ENCODE peak calls at places on chromosomes 1 and 21, in six cellular contexts. S is stimulated activated CD4-positive, alpha-beta T cell treated with anti-CD3 and anti-CD28 coated beads, Interleukin-4, amount 100 ng/mL, for 48 hours; A is MV-4-11; X is M059J; F is ACHN; P is GM23248. G is an unnamed sample.
A peak's percentile ranks its signal among the peaks of the same experiment; 100 is the strongest.

GRCh38 chr1:33454646-33455282 is 17.7 kb upstream of the ZSCAN20 start:
- DNase-seq in A (no peak), S (no peak), P (no peak), F (no peak), X (peak; percentile 87), G (no peak)

GRCh38 chr1:54904476-54905048 is 17.6 kb upstream of the DHCR24 start:
- DNase-seq in S (no peak), X (peak; percentile 68), A (no peak), P (peak; percentile 90), F (peak; percentile 97), G (peak; percentile 96)

GRCh38 chr1:210292276-210292851 is 36.3 kb upstream of the HHAT start:
- DNase-seq in A (no peak), P (peak; percentile 68), F (peak; percentile 70), X (peak; percentile 76), S (peak; percentile 40), G (peak; percentile 73)

GRCh38 chr21:46124083-46124925 is 26.4 kb downstream of the COL6A2 start:
- DNase-seq in A (no peak), F (no peak), P (no peak), S (no peak), X (no peak), G (no peak)

GRCh38 chr1:239067480-239067879 is 318.9 kb upstream of the CHRM3 start:
- DNase-seq in P (no peak), S (no peak), X (no peak), F (no peak), A (no peak), G (no peak)

GRCh38 chr1:207103892-207104373 is at the start of gene C4BPA:
- DNase-seq in X (peak; percentile 36), S (no peak), A (peak; percentile 51), F (no peak), P (no peak), G (no peak)

GRCh38 chr1:37575692-37576091 is 19.0 kb downstream of the DNALI1 start:
- DNase-seq in X (no peak), A (no peak), S (no peak), F (no peak), P (peak; percentile 70), G (peak; percentile 47)

GRCh38 chr1:199574949-199575348 is 452.6 kb upstream of the NR5A2 start:
- DNase-seq in X (no peak), A (no peak), P (no peak), S (no peak), F (no peak), G (no peak)

GRCh38 chr1:8878448-8879347 is at the start of gene ENO1:
- DNase-seq in F (peak; percentile 93), X (peak; percentile 93), P (peak; percentile 99), S (peak; percentile 96), A (peak; percentile 94), G (peak; percentile 96)

GRCh38 chr1:221783437-221783836 is 41.5 kb upstream of the DUSP10 start:
- DNase-seq in X (no peak), F (no peak), P (no peak), A (no peak), S (no peak), G (no peak)

GRCh38 chr1:183308719-183309118 is 109.5 kb downstream of the NMNAT2 start:
- DNase-seq in S (no peak), F (no peak), P (no peak), X (no peak), A (no peak), G (no peak)

GRCh38 chr1:41358152-41358937 is 2.9 kb upstream of the FOXO6 start:
- DNase-seq in A (no peak), P (no peak), S (no peak), X (no peak), F (no peak), G (no peak)

GRCh38 chr1:25821112-25821476 is 1.3 kb downstream of the MTFR1L start:
- DNase-seq in S (no peak), X (no peak), F (no peak), P (peak; percentile 15), A (no peak), G (no peak)

GRCh38 chr1:1240822-1241587 is 5.5 kb downstream of the C1QTNF12 start:
- DNase-seq in F (peak; percentile 53), X (no peak), S (no peak), P (peak; percentile 38), A (no peak), G (no peak)

GRCh38 chr1:58584082-58584895 is 7.2 kb upstream of the TACSTD2 start:
- DNase-seq in F (peak; percentile 91), S (no peak), X (peak; percentile 99), A (peak; percentile 73), P (peak; percentile 96), G (peak; percentile 98)

GRCh38 chr1:204503122-204503912 is 8.7 kb upstream of the PIK3C2B start:
- DNase-seq in F (peak; percentile 84), P (peak; percentile 72), A (peak; percentile 73), S (no peak), X (peak; percentile 72), G (peak; percentile 71)

GRCh38 chr1:159474926-159475325 is 35.4 kb downstream of the OR10J1 start:
- DNase-seq in P (no peak), F (no peak), X (no peak), S (no peak), A (peak; percentile 22), G (no peak)

GRCh38 chr1:37323486-37324377 is 150.6 kb upstream of the ZC3H12A start:
- DNase-seq in S (peak; percentile 6), A (peak; percentile 31), P (no peak), X (no peak), F (peak; percentile 25), G (peak; percentile 25)

GRCh38 chr1:150235436-150235851 is 468 bp downstream of the ANP32E start:
- DNase-seq in P (peak; percentile 57), A (peak; percentile 32), F (peak; percentile 33), X (peak; percentile 43), S (no peak), G (no peak)

GRCh38 chr1:109827986-109828385 is 64.3 kb upstream of the EPS8L3 start:
- DNase-seq in P (no peak), X (peak; percentile 45), F (no peak), A (no peak), S (no peak), G (no peak)

GRCh38 chr1:207032528-207033017 is at the start of gene C1orf116:
- DNase-seq in F (peak; percentile 76), A (no peak), S (no peak), X (peak; percentile 49), P (no peak), G (no peak)

GRCh38 chr1:64049900-64050540 is 153.4 kb upstream of the UBE2U start:
- DNase-seq in X (no peak), S (no peak), A (no peak), F (no peak), P (no peak), G (no peak)

GRCh38 chr1:7401814-7402547 is 369.1 kb upstream of the VAMP3 start:
- DNase-seq in S (no peak), P (peak; percentile 99), X (peak; percentile 100), F (peak; percentile 96), A (no peak), G (peak; percentile 99)

GRCh38 chr1:230825804-230826160 is 42.5 kb downstream of the C1orf198 start:
- DNase-seq in X (no peak), F (no peak), A (no peak), P (peak; percentile 64), S (no peak), G (no peak)

GRCh38 chr1:215590779-215591491 is 23.8 kb downstream of the KCTD3 start:
- DNase-seq in P (no peak), X (no peak), S (no peak), F (no peak), A (no peak), G (no peak)

GRCh38 chr1:30715886-30716285 is 7.5 kb downstream of the MATN1 start:
- DNase-seq in F (no peak), X (no peak), S (no peak), P (no peak), A (no peak), G (no peak)

GRCh38 chr1:20087668-20088067 is 17.7 kb downstream of the PLA2G5 start:
- DNase-seq in X (no peak), P (no peak), S (no peak), A (no peak), F (no peak), G (no peak)

GRCh38 chr1:204568576-204569206 is 52.5 kb downstream of the MDM4 start:
- DNase-seq in S (no peak), A (no peak), P (no peak), F (no peak), X (no peak), G (no peak)

GRCh38 chr1:227372662-227373061 is 54.4 kb upstream of the CDC42BPA start:
- DNase-seq in X (peak; percentile 43), F (no peak), P (peak; percentile 68), S (no peak), A (no peak), G (peak; percentile 41)

GRCh38 chr1:236603896-236604217 is 459 bp downstream of the HEATR1 start:
- DNase-seq in X (peak; percentile 22), A (no peak), F (peak; percentile 50), P (peak; percentile 66), S (no peak), G (peak; percentile 31)

GRCh38 chr1:7621334-7622219 is 149.5 kb upstream of the VAMP3 start:
- DNase-seq in S (no peak), P (peak; percentile 26), F (no peak), X (peak; percentile 96), A (peak; percentile 60), G (peak; percentile 23)

GRCh38 chr21:14353712-14354111 is 29.2 kb downstream of the HSPA13 start:
- DNase-seq in X (no peak), S (no peak), P (no peak), F (no peak), A (no peak), G (no peak)

GRCh38 chr21:42381347-42381984 is 14.4 kb downstream of the TMPRSS3 start:
- DNase-seq in S (no peak), P (peak; percentile 54), X (peak; percentile 64), F (peak; percentile 65), A (peak; percentile 45), G (peak; percentile 8)

G was measured in EL.